ENCODE peak calls at places on chromosomes 7 and 10, in five cellular contexts. H is astrocyte, T is left ventricle myocardium inferior, C is tibial artery, S is keratinocyte. F is an unnamed sample.

GRCh38 chr10:61091531-61091930 is 147.5 kb upstream of the RHOBTB1 start:
- DNase-seq in H (no peak), T (no peak), S (no peak), C (no peak), F (no peak)

GRCh38 chr7:128366290-128366689 is 4.8 kb upstream of the PRRT4 start:
- DNase-seq in H (no peak), S (no peak), T (no peak), C (no peak), F (no peak)

GRCh38 chr7:51430480-51431086 is 114.0 kb upstream of the COBL start:
- DNase-seq in C (no peak), S (no peak), T (no peak), H (peak; percentile 22), F (peak; percentile 5)

GRCh38 chr7:155761162-155761561 is 51.1 kb downstream of the SHH start:
- DNase-seq in C (no peak), T (no peak), S (no peak), H (no peak), F (no peak)

GRCh38 chr10:29239569-29240472 is 49.0 kb upstream of the LYZL1 start:
- DNase-seq in H (no peak), S (no peak), T (no peak), C (no peak), F (no peak)

GRCh38 chr10:109895848-109896247 is 27.5 kb downstream of the XPNPEP1 start:
- DNase-seq in H (no peak), S (no peak), T (no peak), C (no peak), F (no peak)

GRCh38 chr10:5476918-5477525 is 22.3 kb downstream of the CALML5 start:
- DNase-seq in H (no peak), T (no peak), S (no peak), C (no peak), F (no peak)

GRCh38 chr7:157650801-157651200 is 314.0 kb downstream of the DNAJB6 start:
- DNase-seq in S (no peak), C (no peak), H (no peak), T (no peak), F (no peak)

GRCh38 chr10:76769161-76769560 is 868.4 kb downstream of the KCNMA1 start:
- DNase-seq in H (no peak), C (no peak), S (no peak), T (no peak), F (no peak)

GRCh38 chr7:77838929-77839491 is 40.4 kb downstream of the PHTF2 start:
- DNase-seq in S (no peak), H (no peak), C (no peak), T (no peak), F (no peak)

GRCh38 chr7:102916881-102917280 is 4.1 kb downstream of the LRRC17 start:
- DNase-seq in C (no peak), T (no peak), S (no peak), H (peak; percentile 75), F (no peak)

GRCh38 chr10:70889291-70889690 is 926 bp upstream of the PCBD1 start:
- DNase-seq in C (no peak), H (no peak), S (no peak), T (no peak), F (no peak)

GRCh38 chr7:120988591-120989299 is at the start of gene CPED1:
- DNase-seq in H (peak; percentile 70), T (peak; percentile 84), S (no peak), C (peak; percentile 87), F (no peak)

GRCh38 chr10:88361494-88361893 is 221.6 kb downstream of the RNLS start:
- DNase-seq in T (no peak), S (no peak), H (no peak), C (no peak), F (no peak)

GRCh38 chr10:36023939-36024338 is 381.8 kb upstream of the FZD8 start:
- DNase-seq in H (peak; percentile 45), T (no peak), C (no peak), S (peak; percentile 5), F (peak; percentile 79)

GRCh38 chr7:2883101-2883500 is 39.0 kb upstream of the GNA12 start:
- DNase-seq in T (no peak), S (no peak), C (no peak), H (no peak), F (no peak)

GRCh38 chr7:132349085-132349484 is 227.2 kb downstream of the PLXNA4 start:
- DNase-seq in C (no peak), H (no peak), S (no peak), T (no peak), F (no peak)

GRCh38 chr7:20797174-20798080 is 10.7 kb upstream of the SP8 start:
- DNase-seq in C (no peak), H (no peak), T (no peak), S (no peak), F (no peak)

GRCh38 chr7:16918288-16918895 is 36.6 kb upstream of the AGR3 start:
- DNase-seq in C (no peak), S (no peak), T (no peak), H (peak; percentile 14), F (no peak)

GRCh38 chr7:22296916-22297315 is 60.0 kb downstream of the RAPGEF5 start:
- DNase-seq in S (no peak), H (no peak), C (no peak), T (no peak), F (no peak)

GRCh38 chr7:28270536-28270935 is 89.9 kb upstream of the JAZF1 start:
- DNase-seq in T (no peak), H (no peak), S (no peak), C (no peak), F (no peak)

GRCh38 chr10:34599401-34599800 is 215.7 kb downstream of the PARD3 start:
- DNase-seq in C (no peak), T (no peak), H (no peak), S (no peak), F (no peak)

GRCh38 chr10:22712246-22712958 is 2.0 kb downstream of the PIP4K2A start:
- DNase-seq in H (peak; percentile 64), C (no peak), S (no peak), T (no peak), F (no peak)

GRCh38 chr7:74561898-74562613 is 95.5 kb upstream of the GTF2I start:
- DNase-seq in H (no peak), C (no peak), T (no peak), S (no peak), F (no peak)
- H3K36me3 ChIP-seq in H (peaks cover 8% of the 10 kb centered on the region), C (peaks cover 70% of the 10 kb centered on the region), T (peaks cover 37% of the 10 kb centered on the region), S (peaks cover 24% of the 10 kb centered on the region), F (peaks cover 3% of the 10 kb centered on the region)

GRCh38 chr7:45869426-45869825 is 3.5 kb downstream of the CCDC201 start:
- DNase-seq in C (no peak), S (no peak), H (peak; percentile 59), T (no peak), F (no peak)

GRCh38 chr7:45873035-45873354 is at the start of gene CCDC201:
- DNase-seq in T (no peak), H (no peak), S (no peak), C (no peak), F (no peak)

GRCh38 chr7:45874408-45875131 is 1.7 kb upstream of the CCDC201 start:
- DNase-seq in T (no peak), S (peak; percentile 69), C (no peak), H (peak; percentile 92), F (no peak)

GRCh38 chr7:45873355-45873754 is 473 bp upstream of the CCDC201 start:
- DNase-seq in C (no peak), S (no peak), H (no peak), T (no peak), F (no peak)

DNA sequence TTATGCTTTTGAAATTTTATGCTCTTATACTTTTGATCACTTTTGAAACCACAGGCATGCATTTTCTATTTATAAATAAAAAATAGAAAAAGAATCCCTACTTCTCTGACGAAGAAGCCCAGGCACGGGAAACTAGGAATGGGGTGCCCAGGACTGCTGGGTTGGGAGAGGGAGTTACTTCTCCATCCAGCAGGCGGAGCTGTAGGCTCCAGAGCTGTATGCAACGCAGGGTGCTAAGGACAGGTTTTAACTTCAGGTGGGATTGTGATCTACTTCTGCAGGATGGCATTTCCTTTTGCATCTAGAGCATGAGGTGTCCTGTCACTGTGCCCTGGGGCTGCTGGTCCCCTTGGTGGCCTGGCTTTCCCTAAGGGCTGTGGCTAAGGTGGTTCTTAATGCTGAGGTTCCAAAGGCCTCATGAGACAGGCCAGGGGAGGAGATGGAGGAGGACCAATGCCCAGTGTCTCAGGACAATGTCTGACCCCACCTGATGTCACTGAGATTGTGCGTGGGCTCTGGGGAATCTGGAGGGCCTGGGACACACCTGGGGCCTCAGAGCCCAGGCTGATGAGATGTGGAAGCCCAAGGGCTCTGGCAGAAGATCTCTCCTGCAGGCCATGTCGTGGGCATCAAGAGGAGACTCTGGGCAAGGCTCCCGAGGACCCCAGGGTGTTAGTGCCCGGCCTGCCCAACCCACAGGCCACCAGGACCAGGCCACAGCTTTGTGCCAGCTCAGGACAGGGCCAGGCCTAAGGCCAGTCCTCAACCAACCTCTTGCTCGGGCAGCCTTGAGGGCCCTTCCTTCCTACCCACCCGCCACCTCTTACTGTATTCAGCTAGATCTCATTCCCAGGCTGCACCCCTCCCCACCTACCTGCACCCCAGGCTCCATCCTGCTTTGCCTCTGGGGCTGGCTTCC is 507 bp downstream of the CCDC201 start:
- DNase-seq in T (no peak), H (no peak), S (no peak), C (no peak), F (no peak)
- TF ChIP-seq CTCF in T (peak; percentile 51), H (peak; percentile 32), S (peak; percentile 52), C (no peak), F (peak; percentile 58)

GRCh38 chr7:50068850-50069551 is 24.0 kb downstream of the ZPBP start:
- DNase-seq in C (no peak), T (no peak), S (peak; percentile 7), H (peak; percentile 61), F (peak; percentile 26)
- H3K4me3 ChIP-seq in C (peak overlapping the region; percentile 56), T (peak overlapping the region; percentile 74), S (peak overlapping the region; percentile 68), H (peak overlapping the region; percentile 50), F (peak overlapping the region; percentile 13)

GRCh38 chr7:37304926-37305325 is 143.7 kb downstream of the ELMO1 start:
- DNase-seq in C (no peak), S (no peak), T (no peak), H (no peak), F (no peak)
- H3K36me3 ChIP-seq in C (no peaks in the 10 kb centered on the region), S (no peaks in the 10 kb centered on the region), T (peaks cover 4% of the 10 kb centered on the region), H (no peaks in the 10 kb centered on the region), F (no peaks in the 10 kb centered on the region)

GRCh38 chr7:98619450-98620321 is 2.6 kb downstream of the NPTX2 start:
- DNase-seq in T (peak; percentile 34), C (no peak), S (no peak), H (peak; percentile 57), F (no peak)

GRCh38 chr7:98616381-98617050 is 569 bp upstream of the NPTX2 start:
- DNase-seq in T (no peak), H (no peak), C (no peak), S (no peak), F (no peak)

GRCh38 chr7:98617960-98618418 is 904 bp downstream of the NPTX2 start:
- DNase-seq in C (no peak), S (no peak), H (no peak), T (no peak), F (no peak)

GRCh38 chr7:98618786-98619185 is 1.7 kb downstream of the NPTX2 start:
- DNase-seq in H (no peak), T (no peak), C (no peak), S (no peak), F (no peak)

GRCh38 chr7:98617051-98617959 is at the start of gene NPTX2:
- DNase-seq in C (no peak), H (no peak), T (peak; percentile 53), S (no peak), F (no peak)
- TF ChIP-seq CTCF in C (peak; percentile 14), H (no peak), T (peak; percentile 42), S (no peak), F (no peak)

F was measured in kidney epithelial cell.